ENCODE peak calls at places on chromosomes 5 and 9, in six cellular contexts. X is gastrocnemius medialis, J is aorta, O is hepatocyte, W is AG04450, U is fibroblast of the aortic adventitia. M is an unnamed sample.

GRCh38 chr9:136399176-136400037 is 563 bp downstream of the SNAPC4 start:
- DNase-seq in J (no peak), U (peak; percentile 39), W (no peak), O (peak; percentile 67), X (no peak), M (no peak)

GRCh38 chr5:115542651-115543364 is 1.8 kb downstream of the FEM1C start:
- DNase-seq in O (no peak), J (no peak), U (no peak), W (no peak), X (no peak), M (no peak)

GRCh38 chr5:80389575-80389974 is 18.3 kb upstream of the ZFYVE16 start:
- DNase-seq in O (no peak), W (no peak), J (peak; percentile 83), X (peak; percentile 21), U (no peak), M (no peak)

GRCh38 chr5:58037899-58038298 is 422.0 kb downstream of the PLK2 start:
- DNase-seq in W (no peak), X (no peak), O (peak; percentile 1), J (no peak), U (no peak), M (no peak)

GRCh38 chr5:102668220-102668930 is 86.7 kb upstream of the PAM start:
- DNase-seq in U (no peak), X (no peak), J (no peak), O (no peak), W (no peak), M (no peak)

GRCh38 chr9:29176231-29176630 is 1603.0 kb upstream of the C9orf72 start:
- DNase-seq in O (no peak), X (no peak), W (no peak), J (no peak), U (no peak), M (no peak)

GRCh38 chr5:142313275-142313674 is 11.5 kb downstream of the SPRY4 start:
- DNase-seq in X (no peak), O (no peak), U (no peak), J (no peak), W (no peak), M (no peak)

GRCh38 chr9:89714316-89714715 is 109.5 kb downstream of the GADD45G start:
- DNase-seq in J (no peak), U (no peak), W (no peak), X (peak; percentile 37), O (no peak), M (no peak)

GRCh38 chr5:147509710-147510651 is at the start of gene DPYSL3:
- DNase-seq in X (peak; percentile 51), J (peak; percentile 86), O (peak; percentile 87), U (peak; percentile 84), W (peak; percentile 41), M (peak; percentile 84)

GRCh38 chr9:98915599-98915998 is 28.1 kb upstream of the COL15A1 start:
- DNase-seq in W (no peak), U (no peak), X (no peak), J (no peak), O (no peak), M (no peak)

GRCh38 chr9:134278286-134278685 is 48.0 kb upstream of the RXRA start:
- DNase-seq in W (no peak), U (no peak), O (no peak), X (no peak), J (no peak), M (no peak)

GRCh38 chr9:14433841-14434511 is 120.0 kb upstream of the NFIB start:
- DNase-seq in U (peak; percentile 89), X (no peak), J (no peak), W (peak; percentile 23), O (peak; percentile 58), M (peak; percentile 73)

GRCh38 chr9:4365055-4365454 is 65.2 kb upstream of the GLIS3 start:
- DNase-seq in W (no peak), O (no peak), U (no peak), X (no peak), J (no peak), M (no peak)

GRCh38 chr5:150321784-150322183 is 19.1 kb upstream of the ARSI start:
- DNase-seq in O (no peak), W (no peak), X (no peak), U (peak; percentile 25), J (no peak), M (no peak)

GRCh38 chr5:151097081-151097480 is 16.2 kb upstream of the TNIP1 start:
- DNase-seq in J (no peak), W (no peak), U (no peak), O (no peak), X (no peak), M (no peak)

GRCh38 chr9:137484551-137485315 is 25.6 kb upstream of the NSMF start:
- DNase-seq in X (no peak), O (no peak), J (no peak), W (no peak), U (no peak), M (no peak)

GRCh38 chr9:98172604-98173003 is 19.8 kb downstream of the CORO2A start:
- DNase-seq in X (no peak), W (no peak), U (peak; percentile 4), O (no peak), J (no peak), M (peak; percentile 4)

GRCh38 chr9:4594545-4594944 is 67.5 kb upstream of the PLPP6 start:
- DNase-seq in U (no peak), X (no peak), O (no peak), J (no peak), W (no peak), M (no peak)

GRCh38 chr9:122929803-122930354 is 1.4 kb downstream of the ZBTB26 start:
- DNase-seq in W (no peak), O (no peak), U (no peak), X (no peak), J (no peak), M (no peak)
- H3K4me3 ChIP-seq in W (no peak overlapping the region), O (no peak overlapping the region), U (peak overlapping the region; percentile 97), X (no peak overlapping the region), J (no peak overlapping the region), M (no peak overlapping the region)

GRCh38 chr9:124077915-124078572 is 66.5 kb downstream of the LHX2 start:
- DNase-seq in U (no peak), X (peak; percentile 23), W (no peak), J (no peak), O (no peak), M (no peak)

GRCh38 chr9:124075761-124076160 is 64.2 kb downstream of the LHX2 start:
- DNase-seq in O (no peak), W (no peak), U (no peak), J (no peak), X (no peak), M (no peak)

GRCh38 chr9:124079176-124079925 is 67.8 kb downstream of the LHX2 start:
- DNase-seq in X (peak; percentile 76), J (no peak), O (no peak), U (no peak), W (peak; percentile 37), M (peak; percentile 46)

GRCh38 chr9:124074746-124075145 is 63.2 kb downstream of the LHX2 start:
- DNase-seq in X (no peak), O (no peak), W (no peak), U (no peak), J (no peak), M (no peak)

DNA sequence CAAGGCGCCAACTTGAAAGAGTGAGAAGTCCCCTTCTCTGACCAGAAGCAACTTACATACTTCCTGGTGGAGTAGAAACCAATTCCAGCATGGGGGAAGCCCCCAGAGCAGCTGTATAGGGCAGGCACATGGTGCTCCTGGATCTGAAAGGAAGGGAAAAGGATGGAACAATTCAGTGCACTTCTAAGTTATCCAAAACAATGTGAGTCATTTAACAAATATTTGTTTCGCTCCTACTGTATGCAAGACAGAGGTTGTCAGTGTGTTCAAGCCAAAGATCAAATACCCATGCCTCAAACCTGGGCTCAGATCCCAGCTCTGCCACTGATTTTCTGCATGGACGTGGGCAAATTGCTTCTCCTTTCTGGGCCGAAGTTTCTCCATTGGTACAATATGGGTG is 67.1 kb downstream of the LHX2 start:
- DNase-seq in X (no peak), O (no peak), U (peak; percentile 16), W (no peak), J (no peak), M (peak; percentile 23)
- H3K4me3 ChIP-seq in X (no peak overlapping the region), O (no peak overlapping the region), U (no peak overlapping the region), W (no peak overlapping the region), J (no peak overlapping the region), M (no peak overlapping the region)

GRCh38 chr9:34045903-34046302 is 2.8 kb downstream of the UBAP2 start:
- DNase-seq in W (no peak), X (no peak), J (no peak), O (no peak), U (no peak), M (no peak)

GRCh38 chr9:34047864-34048729 is 590 bp downstream of the UBAP2 start:
- DNase-seq in J (peak; percentile 55), U (no peak), W (no peak), X (peak; percentile 54), O (peak; percentile 68), M (no peak)

GRCh38 chr9:34048730-34049629 is at the start of gene UBAP2:
- DNase-seq in O (peak; percentile 99), W (peak; percentile 92), X (peak; percentile 96), U (peak; percentile 98), J (peak; percentile 99), M (peak; percentile 99)

GRCh38 chr9:34049630-34050384 is 1.1 kb upstream of the UBAP2 start:
- DNase-seq in X (no peak), U (no peak), O (peak; percentile 34), J (no peak), W (no peak), M (no peak)

DNA sequence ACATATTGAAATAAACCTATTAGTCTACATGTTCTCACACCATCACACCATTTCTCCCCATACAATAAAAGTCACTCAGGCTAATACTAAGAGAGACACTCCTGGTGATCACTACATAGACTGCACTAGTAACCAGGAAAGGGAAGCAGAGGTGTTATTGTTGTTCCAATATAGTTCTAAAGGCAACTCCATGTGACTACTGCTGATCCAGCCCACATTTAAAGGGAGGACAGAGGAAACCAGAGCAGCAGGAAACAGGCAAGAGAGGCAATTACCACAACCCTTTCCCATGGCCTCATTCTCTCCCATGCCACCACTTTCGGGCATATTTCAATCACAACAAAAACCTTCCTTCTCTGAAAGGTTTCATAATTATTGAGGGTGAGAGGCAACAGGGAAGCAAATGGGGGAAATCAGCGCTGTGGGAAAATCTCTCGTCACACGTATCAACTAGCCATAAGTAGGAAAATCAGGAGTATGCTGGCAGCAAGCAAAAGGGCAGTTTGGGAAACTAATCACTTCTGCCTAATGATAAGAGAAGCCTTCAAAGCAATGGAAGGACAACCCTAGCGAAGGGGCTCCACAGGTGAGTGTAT is 1.8 kb downstream of the UBAP2 start:
- DNase-seq in J (no peak), O (peak; percentile 27), U (no peak), W (no peak), X (no peak), M (no peak)
- H3K4me3 ChIP-seq in J (no peak overlapping the region), O (peak overlapping the region; percentile 42), U (peak overlapping the region; percentile 92), W (peak overlapping the region; percentile 93), X (peak overlapping the region; percentile 8), M (peak overlapping the region; percentile 96)

GRCh38 chr5:180352116-180352975 is 790 bp downstream of the GFPT2 start:
- DNase-seq in U (peak; percentile 44), J (no peak), X (no peak), O (peak; percentile 48), W (no peak), M (no peak)

GRCh38 chr5:180350711-180351110 is 2.4 kb downstream of the GFPT2 start:
- DNase-seq in W (no peak), O (no peak), J (no peak), X (no peak), U (no peak), M (no peak)

GRCh38 chr5:180348316-180348715 is 4.8 kb downstream of the GFPT2 start:
- DNase-seq in J (no peak), U (no peak), O (no peak), W (no peak), X (no peak), M (no peak)

GRCh38 chr5:180349391-180349790 is 3.7 kb downstream of the GFPT2 start:
- DNase-seq in U (no peak), J (no peak), W (no peak), O (no peak), X (no peak), M (no peak)

GRCh38 chr5:180350296-180350695 is 2.8 kb downstream of the GFPT2 start:
- DNase-seq in X (no peak), O (no peak), W (no peak), J (no peak), U (no peak), M (no peak)
- H3K4me3 ChIP-seq in X (no peak overlapping the region), O (no peak overlapping the region), W (no peak overlapping the region), J (no peak overlapping the region), U (peak overlapping the region; percentile 83), M (no peak overlapping the region)

M was measured in astrocyte of the spinal cord.